ENCODE peak calls at places on chromosome 3, in ten cellular contexts. N, Y, T, P, L, Z, S, J, E and M are unnamed samples.

GRCh38 chr3:21540265-21540664 is 210.7 kb downstream of the ZNF385D start:
- DNase-seq in Y (no peak), J (no peak), L (no peak), P (no peak), S (no peak), Z (no peak), T (no peak), N (no peak), E (no peak), M (no peak)

GRCh38 chr3:187342255-187342654 is 25.9 kb upstream of the RTP4 start:
- DNase-seq in E (no peak), Y (no peak), N (no peak), T (no peak), L (no peak), J (no peak), S (no peak), Z (no peak), P (no peak), M (no peak)

GRCh38 chr3:133547432-133548041 is 25.9 kb upstream of the CDV3 start:
- DNase-seq in J (peak), L (peak), S (peak), T (no peak), P (no peak), E (no peak), Y (peak), N (peak), Z (peak), M (no peak)

GRCh38 chr3:107453504-107453903 is 69.3 kb upstream of the BBX start:
- DNase-seq in P (no peak), L (no peak), Z (no peak), T (no peak), S (no peak), J (no peak), Y (no peak), E (no peak), N (no peak), M (no peak)

GRCh38 chr3:131705558-131706051 is 202.8 kb upstream of the MRPL3 start:
- DNase-seq in E (no peak), Y (peak), S (no peak), J (peak), N (no peak), P (no peak), L (no peak), Z (no peak), T (peak), M (no peak)

GRCh38 chr3:146138904-146139303 is 22.1 kb downstream of the PLOD2 start:
- DNase-seq in N (no peak), P (no peak), Z (no peak), E (no peak), T (no peak), L (no peak), J (no peak), Y (no peak), S (no peak), M (no peak)

GRCh38 chr3:31185004-31185357 is 290.5 kb upstream of the GADL1 start:
- DNase-seq in P (no peak), S (no peak), Y (no peak), L (no peak), Z (no peak), E (no peak), J (no peak), N (peak), T (peak), M (no peak)

GRCh38 chr3:23232879-23233278 is 29.8 kb downstream of the UBE2E2 start:
- DNase-seq in P (no peak), S (no peak), N (no peak), E (no peak), T (no peak), Y (no peak), L (no peak), Z (no peak), J (no peak), M (no peak)

GRCh38 chr3:185842241-185842640 is 17.4 kb upstream of the IGF2BP2 start:
- DNase-seq in L (no peak), Z (no peak), T (no peak), E (no peak), P (no peak), Y (no peak), N (no peak), S (no peak), J (no peak), M (no peak)

GRCh38 chr3:40593351-40593750 is 68.6 kb downstream of the ZNF621 start:
- DNase-seq in N (peak), J (no peak), L (no peak), Y (no peak), T (peak), S (peak), E (no peak), P (no peak), Z (no peak), M (no peak)

GRCh38 chr3:38115645-38116427 is 21.1 kb downstream of the ACAA1 start:
- DNase-seq in P (no peak), Y (no peak), E (no peak), J (no peak), L (no peak), N (no peak), T (no peak), Z (no peak), S (no peak), M (no peak)

GRCh38 chr3:159938712-159939111 is 49.9 kb upstream of the IL12A start:
- DNase-seq in L (peak), Y (peak), E (no peak), J (no peak), P (no peak), T (peak), N (peak), S (peak), Z (no peak), M (no peak)

GRCh38 chr3:32411442-32411841 is 19.8 kb downstream of the CMTM7 start:
- DNase-seq in Z (no peak), E (no peak), J (no peak), L (no peak), P (no peak), N (no peak), T (no peak), S (no peak), Y (no peak), M (no peak)

GRCh38 chr3:4583441-4583840 is 90.3 kb downstream of the ITPR1 start:
- DNase-seq in Y (no peak), N (peak), P (no peak), S (peak), L (no peak), E (no peak), Z (no peak), T (peak), J (no peak), M (no peak)

GRCh38 chr3:4582634-4583033 is 89.5 kb downstream of the ITPR1 start:
- DNase-seq in Y (no peak), J (no peak), E (no peak), Z (no peak), P (no peak), T (no peak), L (no peak), S (peak), N (peak), M (no peak)

GRCh38 chr3:4586381-4586780 is 93.2 kb downstream of the ITPR1 start:
- DNase-seq in L (no peak), N (no peak), E (no peak), J (no peak), P (no peak), Z (no peak), S (no peak), T (no peak), Y (no peak), M (no peak)

GRCh38 chr3:4587061-4587837 is 94.1 kb downstream of the ITPR1 start:
- DNase-seq in L (no peak), E (no peak), Z (no peak), T (peak), S (peak), Y (no peak), N (no peak), P (no peak), J (no peak), M (no peak)

DNA sequence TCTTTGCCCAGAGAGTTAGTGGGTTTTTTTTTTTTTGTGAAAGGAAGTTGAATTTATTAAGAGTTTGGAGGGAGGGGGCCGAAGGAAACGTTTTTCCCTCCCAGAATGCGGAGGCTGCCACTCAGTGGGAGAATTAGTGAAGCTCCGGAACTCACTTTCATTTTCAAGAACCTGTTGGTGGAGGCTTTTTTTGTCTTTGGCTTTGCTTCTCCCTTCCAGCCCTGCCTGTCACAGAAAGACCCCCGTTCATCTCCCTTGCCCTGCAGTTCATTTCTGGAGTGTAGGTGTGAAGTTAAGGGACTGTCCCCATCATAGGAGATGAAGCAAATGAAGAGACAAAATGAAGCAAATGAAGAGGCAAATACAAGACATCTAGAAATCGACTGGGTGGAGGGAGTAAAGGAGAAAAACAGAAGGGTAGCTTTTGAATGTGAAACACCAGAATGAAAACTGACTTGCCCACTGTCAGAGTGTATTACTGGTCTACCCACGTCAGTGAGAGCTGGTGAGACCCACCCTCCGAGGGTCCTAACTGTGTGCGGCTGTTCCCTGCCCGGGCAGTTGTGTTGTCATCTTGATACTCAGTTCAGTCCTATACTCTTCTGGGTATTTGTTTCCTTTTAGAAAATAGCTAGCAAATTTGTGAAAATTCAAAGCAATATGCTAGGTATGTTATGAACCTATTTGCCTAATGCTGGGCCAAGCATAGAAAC is 91.5 kb downstream of the ITPR1 start:
- DNase-seq in Z (no peak), L (no peak), P (no peak), N (peak), J (no peak), T (peak), E (peak), Y (no peak), S (peak), M (no peak)
- TF ChIP-seq CTCF in Z (peak), L (no peak), P (no peak), N (no peak), J (no peak), T (peak), E (peak), Y (no peak), S (peak), M (peak)

GRCh38 chr3:135242285-135242684 is 447.2 kb downstream of the EPHB1 start:
- DNase-seq in Z (no peak), Y (no peak), N (no peak), P (no peak), J (no peak), E (no peak), S (no peak), T (no peak), L (no peak), M (no peak)

GRCh38 chr3:135249186-135249585 is 454.1 kb downstream of the EPHB1 start:
- DNase-seq in T (no peak), J (no peak), S (no peak), L (no peak), N (no peak), P (no peak), Y (no peak), E (no peak), Z (no peak), M (no peak)

GRCh38 chr3:135240426-135240825 is 445.4 kb downstream of the EPHB1 start:
- DNase-seq in J (no peak), E (no peak), P (no peak), S (no peak), Z (no peak), L (no peak), N (no peak), T (peak), Y (no peak), M (no peak)

GRCh38 chr3:135248217-135248616 is 453.2 kb downstream of the EPHB1 start:
- DNase-seq in T (no peak), L (no peak), E (no peak), N (no peak), Y (no peak), J (no peak), Z (no peak), P (no peak), S (no peak), M (no peak)

DNA sequence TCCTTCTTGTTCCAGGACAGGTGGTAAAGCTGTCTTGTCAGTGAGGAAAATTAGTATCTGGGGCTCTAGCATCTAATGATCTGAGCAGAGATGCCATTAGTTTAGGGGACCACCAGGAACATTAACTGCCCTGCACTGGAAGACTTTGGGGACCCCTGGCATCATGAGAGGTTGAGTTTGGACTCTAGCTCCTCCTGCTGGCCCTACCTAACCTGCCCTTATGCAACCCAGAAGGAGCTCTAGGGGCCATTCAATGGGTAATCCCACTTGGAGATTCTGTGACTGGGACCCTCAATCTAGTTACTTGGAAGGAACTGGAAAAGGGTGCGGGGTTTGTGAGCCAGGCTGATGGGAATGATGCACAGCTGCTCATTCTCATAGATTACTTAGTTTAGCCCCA is 451.0 kb downstream of the EPHB1 start:
- DNase-seq in N (no peak), Z (no peak), S (no peak), L (no peak), T (no peak), Y (no peak), P (no peak), E (no peak), J (no peak), M (no peak)
- TF ChIP-seq CTCF in N (no peak), Z (no peak), S (no peak), L (peak), T (no peak), Y (no peak), P (no peak), E (no peak), J (no peak), M (peak)

GRCh38 chr3:109188726-109189125 is 52.2 kb downstream of the C3orf85 start:
- DNase-seq in P (no peak), L (no peak), S (no peak), E (no peak), J (no peak), Z (no peak), Y (no peak), N (no peak), T (no peak), M (no peak)
- TF ChIP-seq CTCF in P (no peak), L (no peak), S (no peak), E (no peak), J (no peak), Z (no peak), Y (no peak), N (no peak), T (no peak), M (no peak)

DNA sequence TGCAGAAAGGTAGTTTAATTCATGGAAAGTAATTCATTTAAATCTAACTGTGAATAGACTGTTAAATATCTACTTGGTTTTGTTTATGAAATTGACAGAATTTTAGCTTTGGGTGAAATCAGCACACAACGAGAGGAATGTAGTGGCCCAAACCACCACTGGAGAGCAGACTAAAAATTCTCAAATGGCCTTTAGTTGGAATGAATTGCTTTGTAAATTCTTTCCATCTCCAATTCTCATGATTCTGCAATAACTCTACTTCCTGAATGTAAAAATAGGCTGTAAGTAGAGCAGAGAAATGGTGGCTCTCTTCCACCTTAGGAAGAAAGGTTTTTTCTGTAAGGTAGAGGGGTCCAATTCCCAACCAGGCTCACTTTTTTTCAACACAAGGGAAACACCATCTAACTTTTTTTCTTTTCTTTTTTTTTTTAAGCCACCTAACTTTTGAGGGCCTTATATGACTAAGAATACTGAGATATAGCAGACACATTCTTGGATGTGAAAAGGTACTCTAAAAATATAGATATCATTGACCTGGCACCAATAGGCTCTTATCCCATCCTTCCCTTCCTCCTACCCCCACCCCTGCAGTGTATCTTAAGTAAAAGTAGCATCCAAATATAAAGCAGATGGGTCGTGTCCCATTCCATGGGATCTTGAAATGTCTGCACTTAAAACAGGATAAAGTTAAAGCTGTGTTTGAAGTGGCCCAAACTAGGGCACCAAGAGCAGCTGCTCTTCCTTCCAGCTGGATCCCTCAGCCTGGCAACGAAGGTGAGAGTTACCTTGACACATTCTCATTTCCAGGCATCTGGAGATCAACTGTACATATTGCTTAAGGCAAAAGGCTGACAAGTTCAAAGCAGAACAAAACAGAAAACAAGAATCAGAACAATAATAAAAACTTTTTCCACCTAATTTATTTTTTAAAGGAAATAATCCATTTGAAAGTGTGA is 194.1 kb downstream of the TPRG1 start:
- DNase-seq in Z (no peak), N (peak), L (no peak), J (no peak), T (no peak), Y (no peak), P (no peak), S (peak), E (no peak), M (no peak)
- TF ChIP-seq CTCF in Z (no peak), N (no peak), L (no peak), J (no peak), T (no peak), Y (no peak), P (no peak), S (no peak), E (no peak), M (peak)

DNA sequence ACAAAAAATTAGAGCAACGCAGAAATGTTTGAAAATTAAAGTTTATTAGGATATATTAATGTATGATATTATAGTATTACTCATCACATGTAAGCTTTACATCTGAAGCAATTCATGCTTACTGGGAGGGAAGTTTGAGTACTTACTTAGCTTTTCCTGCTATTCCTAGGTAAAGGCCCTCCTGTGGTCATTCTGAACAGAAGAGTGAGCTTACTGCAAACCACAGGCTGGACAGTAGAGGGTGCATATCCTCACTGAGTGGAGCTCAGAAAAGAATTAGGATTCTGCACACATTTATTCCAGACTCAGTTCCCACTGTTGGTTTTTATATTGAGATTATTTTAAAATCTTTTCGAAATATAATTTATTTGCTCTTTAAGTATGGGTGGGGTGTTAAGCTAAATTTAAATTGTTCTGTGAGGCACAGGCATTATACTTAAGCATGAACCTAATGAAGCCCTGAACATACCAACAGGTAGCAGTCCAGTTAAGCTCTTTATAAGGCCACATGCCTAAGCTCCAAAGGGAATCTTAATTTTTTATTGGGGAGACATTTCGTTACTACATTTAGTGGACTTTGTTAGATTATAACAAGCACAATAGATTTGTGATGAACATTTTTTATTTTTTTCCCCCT is 10.2 kb downstream of the MRPS22 start:
- DNase-seq in P (no peak), N (peak), S (peak), E (no peak), Y (peak), Z (peak), J (peak), L (peak), T (peak), M (peak)
- TF ChIP-seq CTCF in P (peak), N (peak), S (no peak), E (peak), Y (peak), Z (peak), J (peak), L (peak), T (peak), M (peak)

GRCh38 chr3:53196575-53197407 is 35.8 kb downstream of the PRKCD start:
- DNase-seq in P (no peak), T (peak), J (peak), Z (peak), L (no peak), S (peak), N (peak), E (peak), Y (peak), M (no peak)
- TF ChIP-seq CTCF in P (no peak), T (no peak), J (no peak), Z (no peak), L (no peak), S (no peak), N (no peak), E (peak), Y (no peak), M (no peak)

GRCh38 chr3:102235679-102236078 is 199.1 kb upstream of the ZPLD1 start:
- DNase-seq in E (no peak), P (no peak), J (peak), S (peak), L (no peak), T (peak), N (no peak), Y (peak), Z (peak), M (no peak)
- TF ChIP-seq CTCF in E (peak), P (no peak), J (peak), S (peak), L (peak), T (peak), N (peak), Y (peak), Z (peak), M (no peak)

DNA sequence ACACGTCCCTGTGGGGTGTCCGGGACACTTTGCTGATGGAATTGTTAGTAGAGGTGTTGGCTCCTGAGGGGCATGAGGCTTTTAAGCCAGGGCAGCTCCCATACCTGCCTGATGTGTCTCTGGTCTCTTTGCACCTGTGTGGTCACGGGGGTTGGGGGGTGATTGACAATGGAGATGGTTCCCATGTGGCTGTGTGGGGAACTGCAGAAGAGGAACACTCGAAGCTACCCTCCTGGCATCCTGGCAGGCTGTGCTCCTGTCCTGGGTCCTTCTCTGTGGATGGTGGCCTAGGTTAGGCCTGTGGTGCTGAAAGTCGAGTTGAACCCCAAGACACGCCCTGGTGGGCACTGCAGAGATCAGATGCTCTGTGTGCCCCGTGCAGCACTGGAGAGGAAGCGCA is 73.4 kb downstream of the HMCES start:
- DNase-seq in J (no peak), N (no peak), Z (no peak), P (no peak), S (no peak), L (no peak), T (no peak), Y (no peak), E (no peak), M (no peak)
- TF ChIP-seq CTCF in J (no peak), N (peak), Z (no peak), P (no peak), S (peak), L (peak), T (peak), Y (peak), E (peak), M (no peak)